ENCODE peak calls at places on chromosomes 4 and X, in five cellular contexts. One of them, this sample, is unnamed.

GRCh38 chr4:118941149-118941548 is 52.5 kb downstream of the SYNPO2 start:
- DNase-seq in IMR-90: peak; percentile 21
- DNase-seq in neuronal stem cell: no peak
- DNase-seq in H9: no peak
- DNase-seq in mesendoderm: no peak
- DNase-seq in this sample: peak; percentile 78

GRCh38 chr4:54940996-54941395 is 184.4 kb downstream of the KDR start:
- DNase-seq in IMR-90: no peak
- DNase-seq in neuronal stem cell: no peak
- DNase-seq in H9: no peak
- DNase-seq in mesendoderm: no peak
- DNase-seq in this sample: no peak

GRCh38 chrX:155028192-155028591 is 1.5 kb downstream of the FUNDC2 start:
- DNase-seq in IMR-90: no peak
- DNase-seq in neuronal stem cell: no peak
- DNase-seq in H9: no peak
- DNase-seq in mesendoderm: peak; percentile 7
- DNase-seq in this sample: no peak

GRCh38 chrX:127404156-127404555 is 584.6 kb downstream of the PRR32 start:
- DNase-seq in IMR-90: no peak
- DNase-seq in neuronal stem cell: no peak
- DNase-seq in H9: no peak
- DNase-seq in mesendoderm: no peak
- DNase-seq in this sample: no peak

GRCh38 chrX:149518236-149518635 is 13.1 kb upstream of the IDS start:
- DNase-seq in IMR-90: no peak
- DNase-seq in neuronal stem cell: no peak
- DNase-seq in H9: no peak
- DNase-seq in mesendoderm: no peak
- DNase-seq in this sample: no peak

GRCh38 chr4:28799696-28800095 is 1920.5 kb upstream of the PCDH7 start:
- DNase-seq in IMR-90: no peak
- DNase-seq in neuronal stem cell: no peak
- DNase-seq in H9: no peak
- DNase-seq in mesendoderm: peak; percentile 78
- DNase-seq in this sample: no peak

GRCh38 chr4:180057891-180058643 is 2185.1 kb upstream of the TENM3 start:
- DNase-seq in IMR-90: no peak
- DNase-seq in neuronal stem cell: peak; percentile 32
- DNase-seq in H9: peak; percentile 62
- DNase-seq in mesendoderm: peak; percentile 70
- DNase-seq in this sample: peak; percentile 40

GRCh38 chr4:6568689-6569332 is 6.2 kb upstream of the MAN2B2 start:
- DNase-seq in IMR-90: peak; percentile 79
- DNase-seq in neuronal stem cell: no peak
- DNase-seq in H9: no peak
- DNase-seq in mesendoderm: peak; percentile 63
- DNase-seq in this sample: peak; percentile 78

GRCh38 chr4:55216871-55217635 is 91.7 kb upstream of the KDR start:
- DNase-seq in IMR-90: no peak
- DNase-seq in neuronal stem cell: no peak
- DNase-seq in H9: no peak
- DNase-seq in mesendoderm: no peak
- DNase-seq in this sample: peak; percentile 11

GRCh38 chr4:8543623-8544022 is 36.6 kb upstream of the GPR78 start:
- DNase-seq in IMR-90: no peak
- DNase-seq in neuronal stem cell: no peak
- DNase-seq in H9: no peak
- DNase-seq in mesendoderm: no peak
- DNase-seq in this sample: no peak

GRCh38 chrX:154046262-154046771 is 26.6 kb upstream of the IRAK1 start:
- DNase-seq in IMR-90: peak; percentile 86
- DNase-seq in neuronal stem cell: no peak
- DNase-seq in H9: no peak
- DNase-seq in mesendoderm: peak; percentile 23
- DNase-seq in this sample: peak; percentile 78

GRCh38 chrX:100090931-100091330 is 319.1 kb downstream of the PCDH19 start:
- DNase-seq in IMR-90: no peak
- DNase-seq in neuronal stem cell: no peak
- DNase-seq in H9: no peak
- DNase-seq in mesendoderm: no peak
- DNase-seq in this sample: peak; percentile 0

GRCh38 chr4:118307619-118308018 is 45.2 kb downstream of the PRSS12 start:
- DNase-seq in IMR-90: peak; percentile 24
- DNase-seq in neuronal stem cell: no peak
- DNase-seq in H9: no peak
- DNase-seq in mesendoderm: no peak
- DNase-seq in this sample: peak; percentile 34

GRCh38 chr4:93201471-93201870 is 627.1 kb upstream of the ATOH1 start:
- DNase-seq in IMR-90: no peak
- DNase-seq in neuronal stem cell: no peak
- DNase-seq in H9: no peak
- DNase-seq in mesendoderm: no peak
- DNase-seq in this sample: no peak

GRCh38 chr4:185838104-185838452 is 26.1 kb upstream of the SORBS2 start:
- DNase-seq in IMR-90: no peak
- DNase-seq in neuronal stem cell: no peak
- DNase-seq in H9: peak; percentile 76
- DNase-seq in mesendoderm: peak; percentile 38
- DNase-seq in this sample: no peak
- H3K23ac ChIP-seq in IMR-90: no peak overlapping the region
- H3K23ac ChIP-seq in neuronal stem cell: no peak overlapping the region
- H3K23ac ChIP-seq in H9: no peak overlapping the region
- H3K23ac ChIP-seq in mesendoderm: no peak overlapping the region
- H3K23ac ChIP-seq in this sample: no peak overlapping the region

GRCh38 chr4:140098481-140099132 is 55.4 kb downstream of the MAML3 start:
- DNase-seq in IMR-90: peak; percentile 87
- DNase-seq in neuronal stem cell: no peak
- DNase-seq in H9: no peak
- DNase-seq in mesendoderm: no peak
- DNase-seq in this sample: peak; percentile 55

GRCh38 chr4:140102406-140102805 is 51.6 kb downstream of the MAML3 start:
- DNase-seq in IMR-90: no peak
- DNase-seq in neuronal stem cell: no peak
- DNase-seq in H9: no peak
- DNase-seq in mesendoderm: no peak
- DNase-seq in this sample: no peak

GRCh38 chr4:140103676-140104075 is 50.3 kb downstream of the MAML3 start:
- DNase-seq in IMR-90: peak; percentile 62
- DNase-seq in neuronal stem cell: no peak
- DNase-seq in H9: no peak
- DNase-seq in mesendoderm: no peak
- DNase-seq in this sample: peak; percentile 22

GRCh38 chr4:140099993-140100392 is 54.0 kb downstream of the MAML3 start:
- DNase-seq in IMR-90: peak; percentile 28
- DNase-seq in neuronal stem cell: no peak
- DNase-seq in H9: no peak
- DNase-seq in mesendoderm: no peak
- DNase-seq in this sample: no peak

DNA sequence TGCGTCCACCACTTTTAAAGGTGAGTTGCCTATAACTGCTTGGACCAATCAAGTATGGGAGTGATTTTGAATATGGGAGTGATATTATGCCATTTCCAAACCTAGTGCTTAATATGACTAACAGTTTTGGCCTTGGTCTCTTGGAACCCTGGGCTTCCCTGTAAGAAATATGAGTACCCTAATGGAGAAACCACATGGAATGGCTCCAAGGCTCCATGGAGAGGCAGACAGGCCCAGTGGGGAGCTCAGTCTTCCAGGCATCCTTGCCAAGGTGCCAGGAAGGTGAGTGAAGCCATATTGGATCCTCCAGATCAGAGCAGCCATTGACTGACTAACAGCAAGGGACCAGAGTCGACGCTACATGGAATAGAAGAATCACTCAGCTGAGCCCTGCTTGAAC is 53.2 kb downstream of the MAML3 start:
- DNase-seq in IMR-90: peak; percentile 33
- DNase-seq in neuronal stem cell: no peak
- DNase-seq in H9: no peak
- DNase-seq in mesendoderm: no peak
- DNase-seq in this sample: no peak
- H2AK5ac ChIP-seq in IMR-90: peak overlapping the region; percentile 72
- H2AK5ac ChIP-seq in neuronal stem cell: no peak overlapping the region
- H2AK5ac ChIP-seq in H9: no peak overlapping the region
- H2AK5ac ChIP-seq in mesendoderm: no peak overlapping the region
- H2AK5ac ChIP-seq in this sample: no peak overlapping the region

DNA sequence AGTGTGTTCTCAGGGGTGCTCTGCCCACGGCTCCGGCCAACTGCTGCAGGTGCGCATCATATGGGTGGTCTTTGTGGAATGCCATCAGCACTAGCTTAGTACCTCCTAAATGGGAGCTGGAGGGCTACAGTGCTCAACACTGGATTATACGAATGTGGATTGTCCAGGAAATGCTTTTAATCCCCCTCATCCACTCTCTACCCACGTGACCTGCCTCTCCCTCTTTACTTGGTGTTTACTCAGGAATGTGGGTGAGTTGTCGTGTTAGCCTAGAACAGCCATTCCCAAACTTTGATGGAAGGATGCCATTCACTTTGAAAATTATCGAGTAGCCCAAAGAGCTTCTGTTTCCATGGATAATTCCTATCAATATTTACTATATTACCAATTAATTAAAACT is 150.8 kb downstream of the PTTG2 start:
- DNase-seq in IMR-90: no peak
- DNase-seq in neuronal stem cell: no peak
- DNase-seq in H9: no peak
- DNase-seq in mesendoderm: no peak
- DNase-seq in this sample: no peak
- H2BK15ac ChIP-seq in IMR-90: no peak overlapping the region
- H2BK15ac ChIP-seq in neuronal stem cell: no peak overlapping the region
- H2BK15ac ChIP-seq in H9: no peak overlapping the region
- H2BK15ac ChIP-seq in mesendoderm: no peak overlapping the region
- H2BK15ac ChIP-seq in this sample: no peak overlapping the region

DNA sequence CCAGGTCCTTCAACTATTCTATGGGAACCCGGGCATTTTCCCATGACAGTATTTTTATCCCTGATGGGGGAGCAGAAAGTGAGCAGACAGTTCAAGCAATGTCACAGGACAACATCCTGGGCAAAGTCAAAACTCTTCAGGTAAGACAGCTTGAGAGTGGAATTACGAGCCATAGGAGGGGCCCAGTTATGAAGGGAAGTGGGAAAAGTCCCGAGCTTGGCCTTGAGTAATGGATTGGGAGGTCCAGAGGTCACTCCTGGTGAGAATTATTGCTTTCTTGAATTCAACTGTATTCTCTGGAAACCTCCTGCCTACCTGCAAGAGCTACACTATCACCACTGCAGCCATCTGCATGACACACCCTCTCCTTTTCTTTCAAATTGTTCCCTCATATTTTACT is 89.1 kb downstream of the AASDH start:
- DNase-seq in IMR-90: no peak
- DNase-seq in neuronal stem cell: no peak
- DNase-seq in H9: no peak
- DNase-seq in mesendoderm: no peak
- DNase-seq in this sample: no peak
- H3K23ac ChIP-seq in IMR-90: no peak overlapping the region
- H3K23ac ChIP-seq in neuronal stem cell: no peak overlapping the region
- H3K23ac ChIP-seq in H9: no peak overlapping the region
- H3K23ac ChIP-seq in mesendoderm: no peak overlapping the region
- H3K23ac ChIP-seq in this sample: no peak overlapping the region

GRCh38 chr4:123506311-123506685 is 109.7 kb downstream of the SPRY1 start:
- DNase-seq in IMR-90: no peak
- DNase-seq in neuronal stem cell: no peak
- DNase-seq in H9: peak; percentile 56
- DNase-seq in mesendoderm: peak; percentile 56
- DNase-seq in this sample: no peak
- H2AK5ac ChIP-seq in IMR-90: peak overlapping the region; percentile 1
- H2AK5ac ChIP-seq in neuronal stem cell: no peak overlapping the region
- H2AK5ac ChIP-seq in H9: no peak overlapping the region
- H2AK5ac ChIP-seq in mesendoderm: no peak overlapping the region
- H2AK5ac ChIP-seq in this sample: peak overlapping the region; percentile 89

GRCh38 chr4:145779319-145779801 is 99.4 kb downstream of the C4orf51 start:
- DNase-seq in IMR-90: no peak
- DNase-seq in neuronal stem cell: no peak
- DNase-seq in H9: no peak
- DNase-seq in mesendoderm: peak; percentile 89
- DNase-seq in this sample: peak; percentile 41

GRCh38 chr4:145775406-145775805 is 95.5 kb downstream of the C4orf51 start:
- DNase-seq in IMR-90: no peak
- DNase-seq in neuronal stem cell: no peak
- DNase-seq in H9: no peak
- DNase-seq in mesendoderm: peak; percentile 29
- DNase-seq in this sample: no peak

GRCh38 chr4:145774473-145774872 is 94.5 kb downstream of the C4orf51 start:
- DNase-seq in IMR-90: no peak
- DNase-seq in neuronal stem cell: no peak
- DNase-seq in H9: no peak
- DNase-seq in mesendoderm: no peak
- DNase-seq in this sample: no peak

GRCh38 chr4:145773581-145774234 is 93.8 kb downstream of the C4orf51 start:
- DNase-seq in IMR-90: no peak
- DNase-seq in neuronal stem cell: no peak
- DNase-seq in H9: no peak
- DNase-seq in mesendoderm: no peak
- DNase-seq in this sample: no peak

GRCh38 chr4:145776208-145776607 is 96.3 kb downstream of the C4orf51 start:
- DNase-seq in IMR-90: no peak
- DNase-seq in neuronal stem cell: no peak
- DNase-seq in H9: no peak
- DNase-seq in mesendoderm: no peak
- DNase-seq in this sample: no peak
- H2BK15ac ChIP-seq in IMR-90: no peak overlapping the region
- H2BK15ac ChIP-seq in neuronal stem cell: no peak overlapping the region
- H2BK15ac ChIP-seq in H9: no peak overlapping the region
- H2BK15ac ChIP-seq in mesendoderm: no peak overlapping the region
- H2BK15ac ChIP-seq in this sample: no peak overlapping the region

GRCh38 chr4:78527555-78527954 is 24.0 kb upstream of the ANXA3 start:
- DNase-seq in IMR-90: no peak
- DNase-seq in neuronal stem cell: no peak
- DNase-seq in H9: no peak
- DNase-seq in mesendoderm: no peak
- DNase-seq in this sample: no peak
- H3K23ac ChIP-seq in IMR-90: no peak overlapping the region
- H3K23ac ChIP-seq in neuronal stem cell: no peak overlapping the region
- H3K23ac ChIP-seq in H9: no peak overlapping the region
- H3K23ac ChIP-seq in mesendoderm: no peak overlapping the region
- H3K23ac ChIP-seq in this sample: no peak overlapping the region

This sample was measured in mesenchymal stem cell.